ENCODE peak calls at places on chromosomes 16 and 17, in five cellular contexts. Z, R, L, J and O are unnamed samples.

GRCh38 chr16:54654429-54654828 is 276.2 kb upstream of the IRX5 start:
- DNase-seq in J (peak), L (no peak), R (no peak), Z (no peak), O (no peak)

GRCh38 chr16:89123001-89123830 is 29.6 kb downstream of the ACSF3 start:
- DNase-seq in R (no peak), L (no peak), Z (no peak), J (no peak), O (no peak)

GRCh38 chr17:79937981-79938695 is 97.5 kb downstream of the TBC1D16 start:
- DNase-seq in L (no peak), R (no peak), J (no peak), Z (no peak), O (no peak)

GRCh38 chr16:3740186-3740585 is 22.9 kb upstream of the TRAP1 start:
- DNase-seq in R (no peak), J (no peak), L (no peak), Z (no peak), O (no peak)

GRCh38 chr16:87465306-87465705 is 27.5 kb downstream of the ZCCHC14 start:
- DNase-seq in L (no peak), R (peak), Z (no peak), J (no peak), O (no peak)

GRCh38 chr16:82694239-82694874 is 67.6 kb downstream of the CDH13 start:
- DNase-seq in J (no peak), R (no peak), L (no peak), Z (no peak), O (no peak)

GRCh38 chr16:17194190-17194780 is 276.5 kb downstream of the XYLT1 start:
- DNase-seq in R (no peak), L (peak), Z (peak), J (peak), O (peak)

GRCh38 chr17:21019976-21020575 is 22.7 kb downstream of the USP22 start:
- DNase-seq in Z (peak), J (peak), R (peak), L (no peak), O (no peak)

GRCh38 chr16:11225677-11226549 is 30.1 kb downstream of the SOCS1 start:
- DNase-seq in J (no peak), Z (no peak), R (no peak), L (no peak), O (no peak)

GRCh38 chr17:9905902-9906301 is 831 bp upstream of the RCVRN start:
- DNase-seq in R (no peak), L (peak), J (no peak), Z (peak), O (no peak)

GRCh38 chr16:27781195-27781524 is 231.2 kb downstream of the KATNIP start:
- DNase-seq in Z (no peak), J (no peak), R (no peak), L (no peak), O (no peak)

GRCh38 chr16:81808933-81809480 is 29.9 kb downstream of the PLCG2 start:
- DNase-seq in R (no peak), J (no peak), Z (no peak), L (no peak), O (no peak)

GRCh38 chr16:8852534-8852933 is 16.3 kb downstream of the CARHSP1 start:
- DNase-seq in Z (no peak), R (no peak), L (no peak), J (no peak), O (no peak)

GRCh38 chr17:55576237-55576998 is 65.2 kb upstream of the SMIM36 start:
- DNase-seq in J (no peak), L (no peak), Z (no peak), R (no peak), O (no peak)

GRCh38 chr16:47204736-47205499 is 61.2 kb upstream of the NETO2 start:
- DNase-seq in R (no peak), J (no peak), Z (no peak), L (no peak), O (no peak)

GRCh38 chr17:4261452-4261851 is 2.3 kb downstream of the ANKFY1 start:
- DNase-seq in L (no peak), Z (no peak), R (no peak), J (no peak), O (no peak)

GRCh38 chr16:83137326-83137770 is 510.6 kb downstream of the CDH13 start:
- DNase-seq in Z (no peak), J (no peak), R (no peak), L (no peak), O (no peak)

GRCh38 chr16:29820730-29821662 is 734 bp downstream of the MVP start:
- DNase-seq in J (no peak), L (peak), Z (peak), R (no peak), O (peak)

GRCh38 chr17:29566473-29567361 is at the start of gene ABHD15:
- DNase-seq in Z (peak), J (peak), R (no peak), L (peak), O (peak)

GRCh38 chr17:81246343-81246670 is 7.2 kb downstream of the NDUFAF8 start:
- DNase-seq in R (no peak), L (no peak), Z (no peak), J (no peak), O (no peak)

GRCh38 chr16:50778284-50779163 is 36.6 kb downstream of the CYLD start:
- DNase-seq in L (no peak), J (no peak), Z (no peak), R (no peak), O (no peak)

GRCh38 chr17:61946359-61946758 is 18.6 kb upstream of the INTS2 start:
- DNase-seq in L (no peak), Z (no peak), J (no peak), R (no peak), O (no peak)